ENCODE peak calls at places on chromosomes 4 and X, in six cellular contexts. Z is activated CD8-positive, alpha-beta memory T cell treated with anti-CD3 and anti-CD28 coated beads for 48 hours; I is GM06990; E is LHCN-M2; N is HuH-7.5; Q is G401. U is an unnamed sample.

GRCh38 chr4:75742451-75742850 is 18.1 kb downstream of the USO1 start:
- DNase-seq in Z (no peak), I (no peak), E (no peak), N (no peak), Q (no peak), U (no peak)

GRCh38 chr4:176400816-176401461 is 81.2 kb downstream of the SPCS3 start:
- DNase-seq in Z (no peak), I (no peak), E (peak; percentile 80), N (no peak), Q (no peak), U (peak; percentile 14)

GRCh38 chrX:20437678-20438077 is 171.0 kb upstream of the RPS6KA3 start:
- DNase-seq in Z (no peak), I (peak; percentile 12), E (no peak), N (no peak), Q (no peak), U (no peak)

GRCh38 chr4:94452476-94453300 is 946 bp downstream of the PDLIM5 start:
- DNase-seq in Z (no peak), I (peak; percentile 40), E (peak; percentile 82), N (no peak), Q (peak; percentile 20), U (peak; percentile 93)

GRCh38 chr4:57324673-57325307 is 214.6 kb upstream of the IGFBP7 start:
- DNase-seq in Z (no peak), I (no peak), E (no peak), N (no peak), Q (no peak), U (no peak)

GRCh38 chr4:41200486-41201017 is 13.8 kb downstream of the APBB2 start:
- DNase-seq in Z (no peak), I (no peak), E (no peak), N (no peak), Q (no peak), U (no peak)

GRCh38 chrX:153922932-153923857 is 2.9 kb downstream of the ARHGAP4 start:
- DNase-seq in Z (no peak), I (peak; percentile 22), E (peak; percentile 42), N (peak; percentile 75), Q (peak; percentile 86), U (peak; percentile 65)

GRCh38 chr4:113996599-113997177 is 17.2 kb upstream of the ARSJ start:
- DNase-seq in Z (no peak), I (no peak), E (peak; percentile 81), N (no peak), Q (no peak), U (no peak)

GRCh38 chrX:8783100-8784098 is 17.8 kb downstream of the FAM9A start:
- DNase-seq in Z (peak; percentile 4), I (peak; percentile 37), E (peak; percentile 15), N (no peak), Q (peak; percentile 26), U (peak; percentile 40)

GRCh38 chrX:150934453-150934852 is 36.0 kb upstream of the CD99L2 start:
- DNase-seq in Z (no peak), I (no peak), E (no peak), N (no peak), Q (peak; percentile 79), U (no peak)

GRCh38 chr4:83320548-83320947 is 14.1 kb downstream of the HPSE start:
- DNase-seq in Z (no peak), I (no peak), E (peak; percentile 61), N (no peak), Q (no peak), U (peak; percentile 5)

GRCh38 chr4:184237612-184238011 is 19.9 kb upstream of the ENPP6 start:
- DNase-seq in Z (no peak), I (no peak), E (no peak), N (no peak), Q (no peak), U (no peak)

GRCh38 chr4:188387134-188387791 is 248.0 kb downstream of the TRIML1 start:
- DNase-seq in Z (no peak), I (no peak), E (no peak), N (no peak), Q (no peak), U (peak; percentile 1)

GRCh38 chr4:70559216-70559830 is 32.7 kb upstream of the AMBN start:
- DNase-seq in Z (no peak), I (no peak), E (peak; percentile 45), N (no peak), Q (peak; percentile 33), U (peak; percentile 68)

GRCh38 chr4:39054497-39054896 is 7.5 kb upstream of the KLHL5 start:
- DNase-seq in Z (no peak), I (no peak), E (no peak), N (no peak), Q (no peak), U (no peak)

GRCh38 chrX:130159776-130160175 is 5.9 kb downstream of the AIFM1 start:
- DNase-seq in Z (no peak), I (no peak), E (no peak), N (no peak), Q (no peak), U (no peak)

GRCh38 chrX:1164322-1165288 is 47.8 kb downstream of the CRLF2 start:
- DNase-seq in Z (no peak), I (peak; percentile 39), E (no peak), N (no peak), Q (no peak), U (no peak)

GRCh38 chrX:132480581-132481203 is 8.1 kb downstream of the MBNL3 start:
- DNase-seq in Z (no peak), I (peak; percentile 48), E (peak; percentile 38), N (no peak), Q (no peak), U (peak; percentile 27)

GRCh38 chrX:120269379-120270035 is 18.9 kb downstream of the ZBTB33 start:
- DNase-seq in Z (no peak), I (no peak), E (no peak), N (no peak), Q (no peak), U (no peak)

GRCh38 chr4:115883251-115883650 is 769.8 kb upstream of the NDST4 start:
- DNase-seq in Z (no peak), I (no peak), E (no peak), N (no peak), Q (peak; percentile 52), U (no peak)

GRCh38 chrX:46279214-46279924 is 265.9 kb downstream of the ZNF674 start:
- DNase-seq in Z (no peak), I (no peak), E (no peak), N (no peak), Q (no peak), U (no peak)

GRCh38 chrX:31139966-31140365 is 68.1 kb upstream of the FTHL17 start:
- DNase-seq in Z (no peak), I (no peak), E (no peak), N (no peak), Q (no peak), U (no peak)

GRCh38 chr4:53014368-53014767 is 152.3 kb downstream of the RASL11B start:
- DNase-seq in Z (no peak), I (no peak), E (no peak), N (no peak), Q (no peak), U (no peak)

GRCh38 chr4:156536661-156537060 is 434.9 kb downstream of the PDGFC start:
- DNase-seq in Z (no peak), I (no peak), E (no peak), N (no peak), Q (peak; percentile 16), U (no peak)

GRCh38 chrX:47179221-47179927 is 14.3 kb upstream of the UBA1 start:
- DNase-seq in Z (no peak), I (no peak), E (no peak), N (no peak), Q (peak; percentile 26), U (peak; percentile 63)

GRCh38 chr4:164779811-164780216 is 25.9 kb downstream of the SMIM31 start:
- DNase-seq in Z (no peak), I (no peak), E (peak; percentile 54), N (peak; percentile 12), Q (peak; percentile 17), U (peak; percentile 74)

GRCh38 chr4:96301727-96302126 is 461.8 kb downstream of the PDHA2 start:
- DNase-seq in Z (no peak), I (no peak), E (no peak), N (no peak), Q (no peak), U (no peak)

GRCh38 chr4:67746797-67747495 is 7.2 kb downstream of the GNRHR start:
- DNase-seq in Z (no peak), I (peak; percentile 23), E (peak; percentile 51), N (no peak), Q (peak; percentile 47), U (peak; percentile 66)

GRCh38 chrX:37453821-37454220 is 104.7 kb downstream of the PRRG1 start:
- DNase-seq in Z (no peak), I (no peak), E (no peak), N (no peak), Q (no peak), U (no peak)

GRCh38 chr4:23999714-24000113 is 109.9 kb upstream of the PPARGC1A start:
- DNase-seq in Z (no peak), I (no peak), E (peak; percentile 33), N (no peak), Q (no peak), U (no peak)

GRCh38 chr4:86560447-86560846 is 33.7 kb upstream of the PTPN13 start:
- DNase-seq in Z (no peak), I (no peak), E (no peak), N (no peak), Q (no peak), U (no peak)

GRCh38 chr4:3498407-3498806 is 33.8 kb downstream of the LRPAP1 start:
- DNase-seq in Z (no peak), I (no peak), E (no peak), N (no peak), Q (no peak), U (no peak)

GRCh38 chr4:1678244-1678643 is 5.9 kb downstream of the FAM53A start:
- DNase-seq in Z (no peak), I (no peak), E (no peak), N (no peak), Q (no peak), U (no peak)

GRCh38 chr4:174503079-174503724 is 19.1 kb downstream of the HPGD start:
- DNase-seq in Z (no peak), I (no peak), E (peak; percentile 71), N (no peak), Q (no peak), U (no peak)